ENCODE peak calls at places on chromosomes 3 and 15, in seven cellular contexts. H is HepG2, J is K562, S is SK-N-SH, K is H1, C is HCT116, M is GM12878. G is an unnamed sample.

GRCh38 chr3:71206821-71207220 is 376.7 kb downstream of the FOXP1 start:
- DNase-seq in C (no peak), S (no peak), M (no peak), J (no peak), H (no peak), K (no peak), G (no peak)

GRCh38 chr3:109275702-109276293 is 40.5 kb downstream of the DPPA2 start:
- DNase-seq in S (peak), H (peak), C (peak), K (peak), J (peak), M (no peak), G (peak)

GRCh38 chr3:21718161-21718765 is 32.7 kb downstream of the ZNF385D start:
- DNase-seq in C (no peak), J (no peak), H (no peak), M (no peak), S (no peak), K (no peak), G (no peak)

GRCh38 chr3:155790272-155790918 is 15.7 kb downstream of the C3orf33 start:
- DNase-seq in H (no peak), J (no peak), K (no peak), M (no peak), C (no peak), S (no peak), G (no peak)

GRCh38 chr15:78104566-78105500 is 12.5 kb downstream of the SH2D7 start:
- DNase-seq in J (no peak), H (no peak), C (no peak), M (no peak), K (no peak), S (no peak), G (no peak)

GRCh38 chr3:157410945-157411344 is 25.7 kb upstream of the PTX3 start:
- DNase-seq in H (no peak), S (no peak), M (no peak), K (no peak), J (no peak), C (no peak), G (no peak)

GRCh38 chr15:89496155-89497098 is at the start of gene RHCG:
- DNase-seq in K (peak), M (no peak), C (no peak), J (peak), H (peak), S (peak), G (peak)

GRCh38 chr3:159322322-159322939 is 520.6 kb downstream of the MFSD1 start:
- DNase-seq in J (peak), K (peak), S (peak), C (peak), H (peak), M (no peak), G (no peak)

GRCh38 chr3:8627541-8627940 is 17.1 kb downstream of the SSUH2 start:
- DNase-seq in M (no peak), K (no peak), S (no peak), H (no peak), J (no peak), C (no peak), G (no peak)

GRCh38 chr15:60626051-60626450 is 147.1 kb upstream of the ICE2 start:
- DNase-seq in K (no peak), M (no peak), S (no peak), J (no peak), C (no peak), H (no peak), G (no peak)

GRCh38 chr15:73009306-73010091 is 42.8 kb upstream of the NEO1 start:
- DNase-seq in H (no peak), M (no peak), J (no peak), S (no peak), K (no peak), C (no peak), G (no peak)

GRCh38 chr3:171790898-171791694 is 19.2 kb downstream of the PLD1 start:
- DNase-seq in K (no peak), C (no peak), H (no peak), M (no peak), J (no peak), S (no peak), G (no peak)

GRCh38 chr15:90190606-90191343 is 10.4 kb upstream of the SEMA4B start:
- DNase-seq in C (no peak), H (no peak), M (no peak), K (no peak), S (no peak), J (peak), G (no peak)

GRCh38 chr3:137012097-137012501 is 54.3 kb downstream of the IL20RB start:
- DNase-seq in S (no peak), H (no peak), M (no peak), C (no peak), J (no peak), K (no peak), G (no peak)

GRCh38 chr3:14879161-14879888 is 60.6 kb downstream of the FGD5 start:
- DNase-seq in J (no peak), S (peak), C (no peak), M (no peak), H (no peak), K (no peak), G (no peak)

GRCh38 chr3:185215873-185216586 is 37.8 kb downstream of the EHHADH start:
- DNase-seq in M (no peak), S (peak), H (peak), J (peak), C (no peak), K (no peak), G (peak)

GRCh38 chr3:33314993-33315392 is 37.8 kb downstream of the FBXL2 start:
- DNase-seq in S (no peak), K (no peak), H (no peak), J (no peak), M (no peak), C (no peak), G (no peak)

GRCh38 chr3:194705761-194706160 is 20.1 kb downstream of the FAM43A start:
- DNase-seq in J (no peak), S (no peak), H (no peak), C (no peak), M (no peak), K (no peak), G (no peak)

GRCh38 chr3:123392871-123393620 is 55.8 kb downstream of the ADCY5 start:
- DNase-seq in H (no peak), K (no peak), C (no peak), J (no peak), S (no peak), M (no peak), G (no peak)

GRCh38 chr3:38574411-38575278 is 74.8 kb downstream of the SCN5A start:
- DNase-seq in S (peak), K (no peak), J (no peak), M (no peak), H (no peak), C (no peak), G (no peak)

GRCh38 chr3:158896729-158897128 is 94.9 kb downstream of the MFSD1 start:
- DNase-seq in J (no peak), C (no peak), M (no peak), K (no peak), H (no peak), S (no peak), G (no peak)

GRCh38 chr15:88995449-88995848 is 82.3 kb upstream of the MFGE8 start:
- DNase-seq in H (no peak), J (no peak), K (no peak), C (no peak), M (no peak), S (no peak), G (no peak)

GRCh38 chr3:122926322-122926721 is 101.2 kb downstream of the SEMA5B start:
- DNase-seq in J (no peak), H (no peak), C (no peak), S (no peak), K (no peak), M (no peak), G (no peak)

GRCh38 chr3:190158261-190158660 is 37.6 kb upstream of the P3H2 start:
- DNase-seq in J (no peak), M (no peak), C (no peak), S (no peak), K (no peak), H (no peak), G (no peak)

GRCh38 chr3:190165253-190165652 is 44.6 kb upstream of the P3H2 start:
- DNase-seq in S (no peak), M (no peak), C (no peak), H (no peak), J (no peak), K (no peak), G (no peak)

GRCh38 chr3:190155752-190156151 is 35.1 kb upstream of the P3H2 start:
- DNase-seq in M (no peak), C (peak), H (no peak), J (no peak), K (no peak), S (no peak), G (no peak)

GRCh38 chr3:190159902-190160435 is 39.3 kb upstream of the P3H2 start:
- DNase-seq in J (no peak), M (no peak), H (no peak), C (no peak), K (no peak), S (no peak), G (no peak)
- TF ChIP-seq JUND in J (no peak), M (no peak), H (no peak), C (no peak), K (no peak), S (no peak), G (no peak)

GRCh38 chr15:80087104-80087503 is 27.6 kb downstream of the ZFAND6 start:
- DNase-seq in C (no peak), J (no peak), H (no peak), K (no peak), M (no peak), S (no peak), G (no peak)
- TF ChIP-seq JUND in C (no peak), J (no peak), H (no peak), K (no peak), M (no peak), S (no peak), G (no peak)

GRCh38 chr3:119627461-119627860 is 29.8 kb downstream of the PLA1A start:
- DNase-seq in J (no peak), K (no peak), S (no peak), H (no peak), M (peak), C (no peak), G (no peak)
- TF ChIP-seq JUND in J (no peak), K (no peak), S (no peak), H (no peak), M (no peak), C (no peak), G (no peak)

GRCh38 chr15:64315136-64315661 is 40.8 kb downstream of the CSNK1G1 start:
- DNase-seq in H (no peak), K (no peak), C (no peak), S (no peak), M (no peak), J (no peak), G (no peak)
- TF ChIP-seq JUND in H (no peak), K (no peak), C (no peak), S (no peak), M (no peak), J (no peak), G (no peak)

GRCh38 chr3:127547761-127548605 is 42.5 kb downstream of the TPRA1 start:
- DNase-seq in S (peak), H (peak), C (peak), K (peak), M (no peak), J (peak), G (peak)
- TF ChIP-seq JUND in S (no peak), H (no peak), C (no peak), K (no peak), M (no peak), J (no peak), G (no peak)

G was measured in T47D.